ENCODE peak calls at places on chromosomes 16 and 17, in seven cellular contexts. J, X, S, H, Y, T and R are unnamed samples.

GRCh38 chr17:17203173-17203730 is 2.9 kb downstream of the PLD6 start:
- DNase-seq in J (no peak), X (no peak), S (no peak), H (no peak), Y (no peak), T (no peak), R (no peak)

GRCh38 chr17:47685556-47686275 is 8.2 kb upstream of the TBKBP1 start:
- DNase-seq in J (no peak), X (no peak), S (no peak), H (no peak), Y (no peak), T (no peak), R (no peak)

GRCh38 chr17:76053230-76054111 is 18.8 kb downstream of the SRP68 start:
- DNase-seq in J (no peak), X (peak), S (no peak), H (no peak), Y (no peak), T (no peak), R (peak)

GRCh38 chr16:57128787-57129389 is 36.5 kb downstream of the CPNE2 start:
- DNase-seq in J (no peak), X (no peak), S (no peak), H (no peak), Y (no peak), T (no peak), R (no peak)

GRCh38 chr17:76240461-76241204 is at the start of gene RNF157:
- DNase-seq in J (no peak), X (peak), S (no peak), H (peak), Y (peak), T (peak), R (peak)

GRCh38 chr17:43092891-43093290 is 32.3 kb downstream of the BRCA1 start:
- DNase-seq in J (no peak), X (no peak), S (no peak), H (no peak), Y (no peak), T (no peak), R (no peak)

GRCh38 chr16:75097191-75097761 is 19.3 kb downstream of the LDHD start:
- DNase-seq in J (no peak), X (no peak), S (no peak), H (no peak), Y (no peak), T (no peak), R (no peak)

GRCh38 chr16:2149630-2150417 is 1.4 kb downstream of the RAB26 start:
- DNase-seq in J (no peak), X (peak), S (no peak), H (no peak), Y (no peak), T (no peak), R (no peak)

GRCh38 chr17:35729405-35729833 is 2.0 kb upstream of the RASL10B start:
- DNase-seq in J (no peak), X (no peak), S (no peak), H (no peak), Y (no peak), T (no peak), R (no peak)

GRCh38 chr16:4307215-4308037 is 8.4 kb upstream of the GLIS2 start:
- DNase-seq in J (peak), X (peak), S (peak), H (peak), Y (peak), T (peak), R (peak)

GRCh38 chr17:36727577-36727976 is 126.2 kb downstream of the MRM1 start:
- DNase-seq in J (no peak), X (no peak), S (no peak), H (no peak), Y (no peak), T (no peak), R (no peak)

GRCh38 chr17:7038025-7038862 is 2.4 kb downstream of the SLC16A13 start:
- DNase-seq in J (no peak), X (no peak), S (no peak), H (no peak), Y (no peak), T (no peak), R (no peak)

GRCh38 chr16:87560428-87561199 is 41.7 kb upstream of the JPH3 start:
- DNase-seq in J (no peak), X (peak), S (peak), H (peak), Y (peak), T (no peak), R (peak)

GRCh38 chr17:63588797-63589196 is 11.9 kb upstream of the TACO1 start:
- DNase-seq in J (no peak), X (no peak), S (no peak), H (no peak), Y (no peak), T (no peak), R (no peak)

GRCh38 chr17:801660-802059 is 19.5 kb downstream of the MRM3 start:
- DNase-seq in J (no peak), X (no peak), S (no peak), H (no peak), Y (no peak), T (no peak), R (no peak)

GRCh38 chr17:17508019-17508535 is 11.9 kb upstream of the RASD1 start:
- DNase-seq in J (no peak), X (no peak), S (no peak), H (no peak), Y (no peak), T (no peak), R (no peak)

GRCh38 chr17:49638818-49639217 is 39.1 kb downstream of the SPOP start:
- DNase-seq in J (no peak), X (no peak), S (no peak), H (no peak), Y (no peak), T (no peak), R (no peak)

GRCh38 chr17:48429156-48429555 is 858 bp downstream of the SKAP1 start:
- DNase-seq in J (no peak), X (no peak), S (no peak), H (no peak), Y (no peak), T (no peak), R (no peak)

GRCh38 chr16:30491744-30492308 is 19.3 kb downstream of the ITGAL start:
- DNase-seq in J (no peak), X (peak), S (no peak), H (no peak), Y (no peak), T (no peak), R (no peak)

GRCh38 chr17:57588086-57588485 is 157.0 kb downstream of the CCDC182 start:
- DNase-seq in J (no peak), X (no peak), S (peak), H (no peak), Y (no peak), T (no peak), R (no peak)

GRCh38 chr16:69325784-69326171 is 4.6 kb downstream of the PDF start:
- DNase-seq in J (no peak), X (no peak), S (no peak), H (no peak), Y (no peak), T (no peak), R (no peak)

GRCh38 chr16:69323428-69323827 is 7.0 kb downstream of the PDF start:
- DNase-seq in J (no peak), X (no peak), S (no peak), H (no peak), Y (no peak), T (no peak), R (peak)

GRCh38 chr16:69324013-69324531 is 6.3 kb downstream of the PDF start:
- DNase-seq in J (peak), X (no peak), S (no peak), H (peak), Y (no peak), T (no peak), R (peak)

GRCh38 chr16:69326172-69326873 is 4.1 kb downstream of the PDF start:
- DNase-seq in J (no peak), X (no peak), S (no peak), H (no peak), Y (no peak), T (no peak), R (no peak)

GRCh38 chr16:69324585-69325253 is 5.7 kb downstream of the PDF start:
- DNase-seq in J (no peak), X (no peak), S (no peak), H (no peak), Y (no peak), T (no peak), R (no peak)
- TF ChIP-seq POLR2A in J (no peak), X (no peak), S (peak), H (no peak), Y (no peak), T (no peak), R (no peak)

GRCh38 chr16:67525176-67525860 is 3.3 kb upstream of the RIPOR1 start:
- DNase-seq in J (no peak), X (no peak), S (no peak), H (no peak), Y (no peak), T (no peak), R (no peak)
- TF ChIP-seq CTCF in J (no peak), X (no peak), S (peak), H (no peak), Y (no peak), T (no peak), R (no peak)

DNA sequence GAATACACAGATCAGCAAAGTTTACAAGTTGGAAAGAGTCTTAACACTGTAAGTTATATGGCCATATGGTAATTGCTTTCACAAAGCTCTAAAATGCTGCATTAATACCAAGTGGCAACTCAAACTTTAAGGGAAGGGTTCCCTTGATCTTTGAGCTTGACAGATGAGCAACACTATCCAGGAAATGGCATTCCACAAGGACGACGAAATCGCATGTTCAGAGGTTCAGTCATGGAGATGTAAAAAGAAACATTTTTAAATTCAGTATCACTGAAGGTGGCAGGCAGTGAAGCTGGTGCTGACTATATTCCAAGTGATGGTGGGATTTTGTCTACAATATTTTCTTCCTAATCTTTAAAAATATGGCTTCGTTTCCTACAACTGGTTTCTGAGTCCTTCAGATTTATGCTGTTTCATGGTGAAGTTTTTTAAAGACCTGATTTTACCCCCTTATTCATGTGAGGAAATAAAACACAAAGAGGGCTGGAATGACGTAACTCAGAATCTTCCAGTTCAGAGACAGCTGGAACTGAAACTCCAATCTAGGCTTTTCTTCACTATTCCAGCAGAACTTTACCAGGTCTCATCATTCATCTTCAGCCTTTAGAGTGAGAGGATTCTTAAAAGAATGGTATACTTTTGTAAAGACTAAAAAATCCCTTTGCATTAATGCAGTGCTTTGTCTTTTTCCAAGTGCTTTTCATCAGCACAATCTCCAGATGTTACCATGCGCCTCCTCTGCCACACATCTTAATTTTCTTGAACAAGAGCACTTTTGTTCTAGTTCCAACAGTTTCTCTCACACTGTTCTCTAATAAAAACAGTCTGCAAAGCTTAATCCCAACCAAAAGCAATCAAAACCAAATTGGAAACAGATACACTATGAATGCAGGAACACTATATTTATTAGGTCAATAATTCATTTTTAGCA is 20.2 kb downstream of the CHCT1 start:
- DNase-seq in J (no peak), X (no peak), S (no peak), H (no peak), Y (no peak), T (no peak), R (no peak)
- TF ChIP-seq EP300 in J (peak), X (no peak), S (no peak), H (no peak), Y (no peak), T (no peak), R (no peak)

DNA sequence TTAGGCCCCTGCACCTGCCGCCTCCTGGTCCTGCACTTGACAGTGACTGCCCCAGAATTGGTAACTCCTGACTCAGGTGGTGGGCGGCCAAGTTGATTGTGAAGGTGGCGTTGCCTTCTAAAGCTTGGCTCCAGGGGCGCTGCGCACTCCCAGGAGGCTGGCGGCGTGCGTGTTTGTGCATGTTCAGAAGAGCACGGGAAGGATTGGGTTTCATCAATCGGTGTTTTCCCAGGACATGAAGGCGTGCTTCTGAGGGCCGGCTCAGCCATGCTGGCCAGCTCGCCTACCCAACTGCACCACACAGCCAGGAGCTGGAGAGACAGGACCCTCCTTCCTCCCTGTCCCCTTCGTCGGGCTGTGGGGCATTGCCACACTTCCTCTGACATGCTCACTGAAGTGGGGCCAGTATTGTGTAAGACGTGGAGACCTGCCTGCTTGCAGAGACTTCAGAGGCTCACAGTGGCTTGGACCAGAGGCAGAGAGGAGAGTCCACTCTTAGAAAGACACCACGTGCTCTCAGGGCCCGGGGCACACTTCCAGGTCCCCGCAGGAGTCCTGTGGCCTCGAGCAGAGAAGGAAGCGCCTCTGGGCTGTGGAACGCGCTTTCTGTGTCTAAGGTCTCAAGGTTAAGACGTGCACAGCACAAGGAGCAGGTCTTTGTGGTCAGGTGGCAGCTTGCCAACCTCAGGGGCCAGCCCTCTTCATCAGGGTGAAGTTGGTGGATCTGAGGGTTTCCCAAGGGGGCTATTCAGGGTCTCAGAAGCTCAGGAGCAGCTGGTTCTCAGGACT is 2.8 kb downstream of the RAB40C start:
- DNase-seq in J (peak), X (no peak), S (no peak), H (peak), Y (peak), T (peak), R (peak)
- TF ChIP-seq POLR2A in J (no peak), X (no peak), S (no peak), H (no peak), Y (no peak), T (no peak), R (peak)

GRCh38 chr17:2975469-2975958 is 87.9 kb downstream of the OR1D5 start:
- DNase-seq in J (no peak), X (no peak), S (no peak), H (peak), Y (peak), T (peak), R (peak)
- TF ChIP-seq CTCF in J (no peak), X (no peak), S (no peak), H (no peak), Y (no peak), T (no peak), R (no peak)

GRCh38 chr16:8113843-8114242 is 476.5 kb downstream of the TMEM114 start:
- DNase-seq in J (no peak), X (no peak), S (no peak), H (no peak), Y (no peak), T (no peak), R (no peak)

GRCh38 chr16:8115814-8116213 is 474.5 kb downstream of the TMEM114 start:
- DNase-seq in J (no peak), X (no peak), S (no peak), H (no peak), Y (no peak), T (no peak), R (no peak)

GRCh38 chr16:8108991-8109509 is 481.3 kb downstream of the TMEM114 start:
- DNase-seq in J (no peak), X (peak), S (no peak), H (no peak), Y (no peak), T (no peak), R (no peak)

GRCh38 chr16:8109510-8110369 is 480.6 kb downstream of the TMEM114 start:
- DNase-seq in J (no peak), X (peak), S (no peak), H (no peak), Y (no peak), T (no peak), R (no peak)

GRCh38 chr16:8110572-8111514 is 479.5 kb downstream of the TMEM114 start:
- DNase-seq in J (no peak), X (no peak), S (no peak), H (no peak), Y (no peak), T (no peak), R (no peak)
- TF ChIP-seq EP300 in J (no peak), X (no peak), S (no peak), H (no peak), Y (no peak), T (no peak), R (no peak)

GRCh38 chr16:27387724-27388123 is 14.2 kb upstream of the IL21R start:
- DNase-seq in J (no peak), X (no peak), S (no peak), H (no peak), Y (no peak), T (no peak), R (no peak)
- TF ChIP-seq POLR2A in J (no peak), X (no peak), S (no peak), H (no peak), Y (no peak), T (no peak), R (no peak)

DNA sequence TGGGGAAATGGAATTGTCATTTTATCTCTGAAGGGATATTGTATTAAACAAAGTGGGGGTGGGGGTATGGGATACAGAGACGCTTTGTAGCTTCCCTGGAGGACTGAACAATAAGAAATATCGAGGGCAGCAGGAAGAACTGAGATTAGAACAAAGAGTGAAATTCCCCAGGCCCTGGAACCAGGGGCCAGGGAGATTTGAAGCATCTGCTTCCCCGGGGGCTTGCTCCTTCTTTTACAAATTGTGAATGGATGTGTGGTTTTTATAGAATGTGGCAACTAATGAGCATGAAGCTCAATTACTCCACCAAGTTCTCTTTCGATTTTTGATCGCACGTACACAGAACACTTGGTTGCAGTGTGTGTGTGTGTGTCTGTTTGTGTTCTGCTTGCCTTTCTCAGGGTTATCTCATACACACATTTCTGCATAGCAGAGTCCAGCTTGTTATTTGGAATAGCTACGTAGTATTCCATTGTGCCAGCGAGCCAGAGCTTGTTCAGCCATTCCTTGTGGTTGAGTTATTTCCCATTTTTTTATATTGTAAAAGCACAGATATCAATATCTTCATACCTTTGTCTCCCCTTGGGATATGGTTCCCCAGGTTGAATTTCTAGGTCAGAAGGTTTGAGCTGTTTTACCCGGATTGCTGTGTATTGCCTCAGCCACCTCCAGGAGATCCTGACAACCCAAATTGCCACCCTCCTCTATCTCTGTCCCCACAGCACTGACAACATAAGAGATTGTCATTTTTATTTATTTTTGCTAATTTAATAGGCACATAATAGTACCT is 4.2 kb upstream of the PIPOX start:
- DNase-seq in J (no peak), X (no peak), S (no peak), H (no peak), Y (no peak), T (no peak), R (no peak)
- TF ChIP-seq CTCF in J (no peak), X (no peak), S (no peak), H (no peak), Y (no peak), T (no peak), R (no peak)